ENCODE peak calls at places on chromosomes 5 and 9, in nine cellular contexts. R, W, X, V, T, D, J, S and A are unnamed samples.

GRCh38 chr9:122158202-122158601 is 1.4 kb downstream of the NDUFA8 start:
- DNase-seq in X (peak; percentile 78), V (peak; percentile 59), D (no peak), J (peak; percentile 52), S (no peak), W (no peak), T (no peak), R (no peak), A (peak; percentile 47)

GRCh38 chr5:173812811-173813550 is 75.2 kb upstream of the CPEB4 start:
- DNase-seq in S (peak; percentile 60), W (no peak), T (no peak), R (no peak), V (no peak), D (no peak), X (peak; percentile 68), J (peak; percentile 28), A (no peak)

GRCh38 chr5:83118471-83118870 is 41.1 kb downstream of the XRCC4 start:
- DNase-seq in W (no peak), X (no peak), T (no peak), R (no peak), V (no peak), S (no peak), J (no peak), D (no peak), A (no peak)

GRCh38 chr9:35516481-35516880 is 26.6 kb downstream of the RUSC2 start:
- DNase-seq in J (peak; percentile 74), R (no peak), D (no peak), W (no peak), S (peak; percentile 79), X (no peak), V (no peak), T (no peak), A (peak; percentile 86)

GRCh38 chr5:125227333-125228075 is 481.1 kb upstream of the ZNF608 start:
- DNase-seq in T (no peak), J (peak; percentile 15), W (no peak), S (peak; percentile 33), D (no peak), V (no peak), R (peak; percentile 66), X (peak; percentile 28), A (peak; percentile 33)

GRCh38 chr9:123637940-123638634 is 282.1 kb downstream of the CRB2 start:
- DNase-seq in W (no peak), X (peak; percentile 37), T (no peak), J (no peak), S (peak; percentile 11), R (no peak), D (no peak), V (no peak), A (no peak)

GRCh38 chr9:21611896-21612295 is 129.8 kb upstream of the IFNE start:
- DNase-seq in S (no peak), D (no peak), W (no peak), R (no peak), J (no peak), T (no peak), X (no peak), V (no peak), A (no peak)

GRCh38 chr9:109906766-109907382 is 126.9 kb downstream of the PALM2AKAP2 start:
- DNase-seq in R (no peak), D (no peak), X (peak; percentile 18), V (peak; percentile 8), S (no peak), W (no peak), J (peak; percentile 44), T (no peak), A (no peak)

GRCh38 chr5:1014346-1014745 is 5.7 kb downstream of the NKD2 start:
- DNase-seq in D (no peak), J (no peak), T (no peak), S (no peak), X (no peak), V (no peak), W (no peak), R (no peak), A (no peak)